ENCODE peak calls at places on chromosomes 1 and 21, in six cellular contexts. U, N, K, W, Y and L are unnamed samples.

GRCh38 chr1:111538343-111539035 is 35.1 kb upstream of the ADORA3 start:
- DNase-seq in U (no peak), N (peak; percentile 12), K (peak; percentile 53), W (no peak), Y (no peak), L (peak; percentile 60)

GRCh38 chr1:167538657-167539056 is 14.9 kb downstream of the CREG1 start:
- DNase-seq in U (no peak), N (no peak), K (no peak), W (no peak), Y (no peak), L (no peak)

GRCh38 chr21:44519346-44520325 is 20.4 kb downstream of the KRTAP10-1 start:
- DNase-seq in U (no peak), N (no peak), K (no peak), W (no peak), Y (no peak), L (no peak)

GRCh38 chr1:15543589-15544568 is 17.2 kb downstream of the DNAJC16 start:
- DNase-seq in U (no peak), N (no peak), K (no peak), W (no peak), Y (peak; percentile 72), L (peak; percentile 8)

GRCh38 chr1:26826261-26827201 is at the start of gene ZDHHC18:
- DNase-seq in U (peak; percentile 63), N (peak; percentile 41), K (peak; percentile 73), W (peak; percentile 85), Y (peak; percentile 97), L (peak; percentile 39)

GRCh38 chr1:46653405-46653853 is 14.7 kb downstream of the ATPAF1 start:
- DNase-seq in U (no peak), N (no peak), K (no peak), W (no peak), Y (no peak), L (peak; percentile 61)

GRCh38 chr1:161092621-161093028 is 3.3 kb upstream of the NECTIN4 start:
- DNase-seq in U (no peak), N (peak; percentile 83), K (peak; percentile 94), W (no peak), Y (no peak), L (peak; percentile 36)

GRCh38 chr21:38930838-38931237 is 125.1 kb downstream of the ETS2 start:
- DNase-seq in U (no peak), N (no peak), K (no peak), W (no peak), Y (no peak), L (peak; percentile 92)

GRCh38 chr1:225763815-225764548 is 13.6 kb upstream of the SRP9 start:
- DNase-seq in U (no peak), N (no peak), K (no peak), W (no peak), Y (no peak), L (peak; percentile 82)

GRCh38 chr1:219555031-219555667 is 57.8 kb downstream of the ZC3H11B start:
- DNase-seq in U (peak; percentile 61), N (peak; percentile 66), K (peak; percentile 97), W (no peak), Y (no peak), L (peak; percentile 91)

GRCh38 chr1:166925791-166926483 is 49.4 kb downstream of the ILDR2 start:
- DNase-seq in U (peak; percentile 40), N (no peak), K (peak; percentile 89), W (no peak), Y (no peak), L (peak; percentile 90)

GRCh38 chr1:162185299-162185698 is 115.8 kb downstream of the NOS1AP start:
- DNase-seq in U (no peak), N (no peak), K (no peak), W (no peak), Y (no peak), L (no peak)

GRCh38 chr1:225771661-225772322 is 5.8 kb upstream of the SRP9 start:
- DNase-seq in U (no peak), N (no peak), K (no peak), W (peak; percentile 41), Y (no peak), L (no peak)

GRCh38 chr1:28329395-28330153 is 734 bp downstream of the MED18 start:
- DNase-seq in U (no peak), N (no peak), K (peak; percentile 17), W (peak; percentile 63), Y (no peak), L (peak; percentile 21)

GRCh38 chr1:203584040-203584439 is 42.6 kb upstream of the ATP2B4 start:
- DNase-seq in U (no peak), N (no peak), K (no peak), W (no peak), Y (no peak), L (peak; percentile 74)

GRCh38 chr1:55337801-55338447 is 122.8 kb upstream of the USP24 start:
- DNase-seq in U (peak; percentile 18), N (peak; percentile 54), K (peak; percentile 72), W (peak; percentile 85), Y (peak; percentile 31), L (peak; percentile 83)

GRCh38 chr1:177235350-177235749 is 64.6 kb downstream of the BRINP2 start:
- DNase-seq in U (no peak), N (no peak), K (no peak), W (no peak), Y (no peak), L (no peak)

GRCh38 chr1:205774277-205775014 is 836 bp downstream of the RAB29 start:
- DNase-seq in U (no peak), N (peak; percentile 14), K (no peak), W (no peak), Y (peak; percentile 59), L (peak; percentile 8)
- H2AFZ ChIP-seq in U (peak overlapping the region; percentile 94), N (peak overlapping the region; percentile 96), K (peak overlapping the region; percentile 96), W (peak overlapping the region; percentile 95), Y (peak overlapping the region; percentile 95), L (peak overlapping the region; percentile 48)

GRCh38 chr1:156054500-156055342 is at the start of gene LAMTOR2:
- DNase-seq in U (peak; percentile 99), N (peak; percentile 96), K (peak; percentile 99), W (peak; percentile 99), Y (peak; percentile 81), L (peak; percentile 94)
- H2AFZ ChIP-seq in U (peak within 1 kb of the TSS; percentile 100), N (peak within 1 kb of the TSS; percentile 100), K (peak within 1 kb of the TSS; percentile 91), W (peak within 1 kb of the TSS; percentile 61), Y (peak within 1 kb of the TSS; percentile 95), L (peak within 1 kb of the TSS; percentile 96)

DNA sequence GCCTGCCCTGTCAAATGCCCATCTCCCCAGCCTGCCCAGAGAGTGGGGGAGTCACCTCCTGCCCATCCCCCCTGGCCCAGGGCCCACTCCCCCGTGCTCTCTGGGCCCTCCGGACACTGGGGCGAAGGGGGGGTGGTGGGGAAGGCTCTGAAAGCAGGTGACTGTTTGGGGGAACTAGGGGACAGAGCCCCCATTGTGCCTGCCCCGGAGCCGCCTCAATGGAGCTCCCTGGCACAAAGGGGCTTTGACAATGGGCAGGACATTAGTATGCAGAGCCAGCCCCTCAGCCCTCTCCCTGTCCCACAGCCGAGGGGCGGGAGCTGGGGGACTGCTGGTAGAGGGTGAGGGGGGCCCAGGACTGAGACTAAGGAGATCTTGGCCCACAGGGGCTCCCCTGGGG is 7.8 kb downstream of the KCNJ10 start:
- DNase-seq in U (no peak), N (no peak), K (no peak), W (no peak), Y (no peak), L (no peak)
- H2AFZ ChIP-seq in U (peak overlapping the region; percentile 34), N (no peak overlapping the region), K (no peak overlapping the region), W (no peak overlapping the region), Y (no peak overlapping the region), L (no peak overlapping the region)

GRCh38 chr1:25216123-25216522 is 16.2 kb downstream of the SYF2 start:
- DNase-seq in U (no peak), N (no peak), K (no peak), W (peak; percentile 91), Y (no peak), L (no peak)
- H2AFZ ChIP-seq in U (no peak overlapping the region), N (no peak overlapping the region), K (no peak overlapping the region), W (peak overlapping the region; percentile 86), Y (peak overlapping the region; percentile 79), L (no peak overlapping the region)

DNA sequence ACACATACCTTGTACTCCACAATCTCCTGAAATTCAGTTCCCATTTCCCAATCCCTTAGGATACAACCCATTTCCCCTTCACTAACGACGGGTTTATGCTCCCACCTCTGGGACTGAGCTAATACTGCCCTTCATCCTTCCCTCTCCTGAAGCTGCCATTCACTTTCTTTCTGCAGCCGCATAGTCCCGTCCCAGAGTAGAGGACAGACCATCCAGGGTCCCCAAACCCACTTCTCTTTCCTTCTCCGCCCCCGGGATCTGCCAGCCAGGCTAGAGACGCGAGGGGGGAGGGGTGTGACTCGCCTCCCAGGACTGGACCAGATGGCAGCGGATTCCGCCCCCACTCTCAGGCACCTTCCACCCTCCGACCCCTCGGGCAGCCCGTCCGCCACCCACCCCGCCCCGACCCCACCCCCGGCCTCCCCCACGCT is 679 bp downstream of the ABL2 start:
- DNase-seq in U (peak; percentile 37), N (no peak), K (peak; percentile 6), W (peak; percentile 66), Y (peak; percentile 76), L (peak; percentile 21)
- H2AFZ ChIP-seq in U (peak overlapping the region; percentile 96), N (peak overlapping the region; percentile 100), K (peak overlapping the region; percentile 53), W (no peak overlapping the region), Y (peak overlapping the region; percentile 0), L (peak overlapping the region; percentile 43)

GRCh38 chr1:236890152-236891056 is 95.3 kb downstream of the MTR start:
- DNase-seq in U (peak; percentile 6), N (no peak), K (no peak), W (no peak), Y (no peak), L (no peak)
- H2AFZ ChIP-seq in U (no peak overlapping the region), N (no peak overlapping the region), K (no peak overlapping the region), W (no peak overlapping the region), Y (no peak overlapping the region), L (no peak overlapping the region)

GRCh38 chr1:66300280-66300973 is 233.5 kb upstream of the SGIP1 start:
- DNase-seq in U (no peak), N (no peak), K (no peak), W (no peak), Y (no peak), L (no peak)

GRCh38 chr1:66302184-66302742 is 231.7 kb upstream of the SGIP1 start:
- DNase-seq in U (no peak), N (no peak), K (no peak), W (no peak), Y (no peak), L (no peak)

GRCh38 chr1:66302810-66303209 is 231.1 kb upstream of the SGIP1 start:
- DNase-seq in U (no peak), N (no peak), K (peak; percentile 37), W (no peak), Y (no peak), L (no peak)

GRCh38 chr1:66298427-66298826 is 235.5 kb upstream of the SGIP1 start:
- DNase-seq in U (no peak), N (no peak), K (peak; percentile 32), W (no peak), Y (no peak), L (no peak)

GRCh38 chr1:66300986-66301451 is 232.9 kb upstream of the SGIP1 start:
- DNase-seq in U (no peak), N (no peak), K (peak; percentile 19), W (no peak), Y (no peak), L (peak; percentile 68)
- H2AFZ ChIP-seq in U (no peak overlapping the region), N (peak overlapping the region; percentile 82), K (peak overlapping the region; percentile 69), W (peak overlapping the region; percentile 36), Y (peak overlapping the region; percentile 64), L (peak overlapping the region; percentile 82)

DNA sequence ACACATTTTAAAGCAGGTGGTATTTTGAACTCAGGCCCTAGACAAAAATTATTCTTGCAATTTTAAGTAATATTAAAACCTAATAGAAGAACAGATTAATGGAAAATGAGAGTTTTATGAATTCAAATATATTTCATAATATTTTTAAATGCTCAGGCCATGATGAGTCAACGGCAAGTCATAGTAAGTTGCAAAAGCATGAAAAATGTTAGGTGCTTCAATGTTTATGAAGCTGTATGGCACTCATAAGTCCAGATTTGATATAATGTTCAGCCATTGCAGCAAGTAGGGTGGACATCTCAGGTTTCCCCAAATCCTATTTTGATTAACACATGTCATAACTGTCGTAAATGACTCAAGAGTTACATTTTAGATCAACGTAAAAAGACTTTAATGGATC is 112.6 kb downstream of the GRIK1 start:
- DNase-seq in U (no peak), N (peak; percentile 11), K (peak; percentile 17), W (no peak), Y (no peak), L (peak; percentile 28)
- H2AFZ ChIP-seq in U (no peak overlapping the region), N (no peak overlapping the region), K (no peak overlapping the region), W (no peak overlapping the region), Y (peak overlapping the region; percentile 9), L (no peak overlapping the region)